ENCODE peak calls at places on chromosomes 16 and 17, in five cellular contexts. One of them, this sample, is unnamed.

GRCh38 chr16:13305019-13305755 is 403.8 kb downstream of the SHISA9 start:
- DNase-seq in mesendoderm: peak
- DNase-seq in neuronal stem cell: no peak
- DNase-seq in mesenchymal stem cell: no peak
- DNase-seq in IMR-90: no peak
- DNase-seq in this sample: no peak

GRCh38 chr17:31404028-31404949 is 12.8 kb downstream of the RAB11FIP4 start:
- DNase-seq in neuronal stem cell: no peak
- DNase-seq in mesenchymal stem cell: no peak
- DNase-seq in mesendoderm: no peak
- DNase-seq in IMR-90: no peak
- DNase-seq in this sample: no peak

GRCh38 chr16:920722-921121 is 50.1 kb downstream of the LMF1 start:
- DNase-seq in mesendoderm: no peak
- DNase-seq in neuronal stem cell: no peak
- DNase-seq in mesenchymal stem cell: peak
- DNase-seq in IMR-90: peak
- DNase-seq in this sample: no peak

GRCh38 chr17:64032081-64032480 is 11.6 kb upstream of the ICAM2 start:
- DNase-seq in IMR-90: peak
- DNase-seq in neuronal stem cell: no peak
- DNase-seq in mesenchymal stem cell: no peak
- DNase-seq in mesendoderm: peak
- DNase-seq in this sample: no peak

GRCh38 chr16:77408607-77409006 is 26.2 kb downstream of the ADAMTS18 start:
- DNase-seq in neuronal stem cell: no peak
- DNase-seq in mesendoderm: no peak
- DNase-seq in mesenchymal stem cell: no peak
- DNase-seq in IMR-90: no peak
- DNase-seq in this sample: no peak

GRCh38 chr17:7217113-7217987 is 2.3 kb downstream of the DLG4 start:
- DNase-seq in mesendoderm: peak
- DNase-seq in neuronal stem cell: no peak
- DNase-seq in IMR-90: peak
- DNase-seq in mesenchymal stem cell: peak
- DNase-seq in this sample: peak

GRCh38 chr17:208429-208828 is 27.0 kb upstream of the DOC2B start:
- DNase-seq in mesendoderm: no peak
- DNase-seq in neuronal stem cell: no peak
- DNase-seq in mesenchymal stem cell: no peak
- DNase-seq in IMR-90: no peak
- DNase-seq in this sample: no peak

GRCh38 chr17:80631142-80632045 is 86.8 kb downstream of the RPTOR start:
- DNase-seq in IMR-90: no peak
- DNase-seq in neuronal stem cell: no peak
- DNase-seq in mesenchymal stem cell: no peak
- DNase-seq in mesendoderm: no peak
- DNase-seq in this sample: no peak

GRCh38 chr16:10120953-10121352 is 61.3 kb downstream of the GRIN2A start:
- DNase-seq in mesenchymal stem cell: no peak
- DNase-seq in IMR-90: no peak
- DNase-seq in neuronal stem cell: no peak
- DNase-seq in mesendoderm: no peak
- DNase-seq in this sample: no peak

GRCh38 chr16:49740190-49740589 is 115.7 kb downstream of the ZNF423 start:
- DNase-seq in IMR-90: no peak
- DNase-seq in mesendoderm: no peak
- DNase-seq in neuronal stem cell: no peak
- DNase-seq in mesenchymal stem cell: no peak
- DNase-seq in this sample: no peak

GRCh38 chr16:2853531-2854073 is 4.4 kb downstream of the PRSS22 start:
- DNase-seq in neuronal stem cell: no peak
- DNase-seq in mesenchymal stem cell: no peak
- DNase-seq in IMR-90: no peak
- DNase-seq in mesendoderm: no peak
- DNase-seq in this sample: no peak

GRCh38 chr16:23410176-23410575 is 42.8 kb downstream of the COG7 start:
- DNase-seq in mesenchymal stem cell: no peak
- DNase-seq in mesendoderm: peak
- DNase-seq in neuronal stem cell: no peak
- DNase-seq in IMR-90: peak
- DNase-seq in this sample: no peak

GRCh38 chr16:1612320-1613111 is at the start of gene CRAMP1:
- DNase-seq in mesenchymal stem cell: peak
- DNase-seq in neuronal stem cell: peak
- DNase-seq in IMR-90: no peak
- DNase-seq in mesendoderm: peak
- DNase-seq in this sample: no peak

GRCh38 chr16:35687071-35687470 is 2227.7 kb downstream of the TP53TG3F start:
- DNase-seq in mesenchymal stem cell: no peak
- DNase-seq in IMR-90: no peak
- DNase-seq in mesendoderm: no peak
- DNase-seq in neuronal stem cell: no peak
- DNase-seq in this sample: no peak

GRCh38 chr17:6498798-6499540 is 54.7 kb downstream of the PIMREG start:
- DNase-seq in neuronal stem cell: no peak
- DNase-seq in mesendoderm: no peak
- DNase-seq in mesenchymal stem cell: no peak
- DNase-seq in IMR-90: no peak
- DNase-seq in this sample: no peak

GRCh38 chr16:12504312-12504711 is 299.4 kb downstream of the CPPED1 start:
- DNase-seq in IMR-90: peak
- DNase-seq in mesenchymal stem cell: no peak
- DNase-seq in mesendoderm: no peak
- DNase-seq in neuronal stem cell: no peak
- DNase-seq in this sample: no peak

GRCh38 chr17:37440424-37440823 is 33.7 kb downstream of the TADA2A start:
- DNase-seq in IMR-90: no peak
- DNase-seq in mesenchymal stem cell: no peak
- DNase-seq in neuronal stem cell: no peak
- DNase-seq in mesendoderm: peak
- DNase-seq in this sample: no peak

GRCh38 chr17:39359994-39360393 is 41.4 kb downstream of the FBXL20 start:
- DNase-seq in mesendoderm: no peak
- DNase-seq in neuronal stem cell: no peak
- DNase-seq in IMR-90: no peak
- DNase-seq in mesenchymal stem cell: no peak
- DNase-seq in this sample: no peak

GRCh38 chr16:17358846-17359245 is 111.9 kb downstream of the XYLT1 start:
- DNase-seq in IMR-90: no peak
- DNase-seq in mesenchymal stem cell: no peak
- DNase-seq in neuronal stem cell: no peak
- DNase-seq in mesendoderm: no peak
- DNase-seq in this sample: no peak

GRCh38 chr16:48489376-48489775 is 104.2 kb upstream of the SIAH1 start:
- DNase-seq in neuronal stem cell: no peak
- DNase-seq in mesenchymal stem cell: no peak
- DNase-seq in IMR-90: no peak
- DNase-seq in mesendoderm: no peak
- DNase-seq in this sample: no peak

GRCh38 chr17:31582151-31582907 is 190.9 kb downstream of the RAB11FIP4 start:
- DNase-seq in mesendoderm: no peak
- DNase-seq in neuronal stem cell: no peak
- DNase-seq in IMR-90: peak
- DNase-seq in mesenchymal stem cell: peak
- DNase-seq in this sample: no peak

GRCh38 chr17:70881093-70881492 is 711.8 kb downstream of the KCNJ2 start:
- DNase-seq in mesendoderm: no peak
- DNase-seq in mesenchymal stem cell: no peak
- DNase-seq in neuronal stem cell: no peak
- DNase-seq in IMR-90: no peak
- DNase-seq in this sample: no peak

GRCh38 chr16:80116711-80117110 is 424.1 kb upstream of the DYNLRB2 start:
- DNase-seq in neuronal stem cell: no peak
- DNase-seq in mesenchymal stem cell: no peak
- DNase-seq in mesendoderm: no peak
- DNase-seq in IMR-90: no peak
- DNase-seq in this sample: no peak

GRCh38 chr17:30906101-30906911 is at the start of gene TEFM:
- DNase-seq in IMR-90: peak
- DNase-seq in mesendoderm: peak
- DNase-seq in mesenchymal stem cell: peak
- DNase-seq in neuronal stem cell: peak
- DNase-seq in this sample: peak

GRCh38 chr17:66524848-66525247 is 222.4 kb downstream of the PRKCA start:
- DNase-seq in IMR-90: no peak
- DNase-seq in mesendoderm: no peak
- DNase-seq in mesenchymal stem cell: no peak
- DNase-seq in neuronal stem cell: no peak
- DNase-seq in this sample: no peak

GRCh38 chr16:64132686-64133085 is 989.2 kb downstream of the CDH11 start:
- DNase-seq in neuronal stem cell: no peak
- DNase-seq in mesendoderm: no peak
- DNase-seq in IMR-90: no peak
- DNase-seq in mesenchymal stem cell: no peak
- DNase-seq in this sample: no peak

GRCh38 chr16:83247767-83248372 is 559.9 kb upstream of the HSBP1 start:
- DNase-seq in mesenchymal stem cell: no peak
- DNase-seq in mesendoderm: no peak
- DNase-seq in IMR-90: no peak
- DNase-seq in neuronal stem cell: no peak
- DNase-seq in this sample: no peak

DNA sequence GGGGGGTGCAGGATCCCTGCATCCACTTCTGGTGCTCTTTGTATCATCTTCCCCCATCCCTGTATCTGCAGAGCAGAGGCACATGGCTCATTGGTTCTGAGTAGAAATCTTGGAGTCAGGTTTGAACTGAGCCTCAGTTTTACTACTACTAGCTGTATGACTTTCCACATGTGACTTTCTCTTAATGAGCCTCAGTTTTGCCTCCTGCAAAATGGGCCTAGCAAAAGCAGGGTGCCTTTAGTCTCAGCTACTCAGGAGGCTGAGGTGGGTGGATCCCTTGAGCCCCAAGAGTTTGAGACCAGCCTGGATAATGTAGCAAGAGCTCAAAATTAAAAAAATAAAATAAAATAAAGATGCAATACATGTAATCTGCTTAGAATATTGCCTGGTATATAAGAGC is 81.4 kb downstream of the SDR42E1 start:
- DNase-seq in mesenchymal stem cell: no peak
- DNase-seq in neuronal stem cell: no peak
- DNase-seq in mesendoderm: no peak
- DNase-seq in IMR-90: no peak
- DNase-seq in this sample: no peak
- H2BK5ac ChIP-seq in mesenchymal stem cell: no peak
- H2BK5ac ChIP-seq in neuronal stem cell: no peak
- H2BK5ac ChIP-seq in mesendoderm: no peak
- H2BK5ac ChIP-seq in IMR-90: no peak
- H2BK5ac ChIP-seq in this sample: no peak

GRCh38 chr16:87603684-87604571 is 1.6 kb downstream of the JPH3 start:
- DNase-seq in neuronal stem cell: no peak
- DNase-seq in mesendoderm: peak
- DNase-seq in IMR-90: no peak
- DNase-seq in mesenchymal stem cell: no peak
- DNase-seq in this sample: no peak

GRCh38 chr16:87601322-87602004 is 845 bp upstream of the JPH3 start:
- DNase-seq in mesendoderm: peak
- DNase-seq in mesenchymal stem cell: no peak
- DNase-seq in IMR-90: no peak
- DNase-seq in neuronal stem cell: no peak
- DNase-seq in this sample: no peak

GRCh38 chr16:87602005-87602790 is at the start of gene JPH3:
- DNase-seq in neuronal stem cell: peak
- DNase-seq in mesenchymal stem cell: no peak
- DNase-seq in mesendoderm: peak
- DNase-seq in IMR-90: no peak
- DNase-seq in this sample: peak

GRCh38 chr16:87604572-87605135 is 2.3 kb downstream of the JPH3 start:
- DNase-seq in mesendoderm: no peak
- DNase-seq in mesenchymal stem cell: no peak
- DNase-seq in neuronal stem cell: no peak
- DNase-seq in IMR-90: no peak
- DNase-seq in this sample: no peak

GRCh38 chr16:87602821-87603683 is 744 bp downstream of the JPH3 start:
- DNase-seq in mesendoderm: peak
- DNase-seq in neuronal stem cell: peak
- DNase-seq in mesenchymal stem cell: no peak
- DNase-seq in IMR-90: no peak
- DNase-seq in this sample: peak
- H3K23ac ChIP-seq in mesendoderm: peak
- H3K23ac ChIP-seq in neuronal stem cell: peak
- H3K23ac ChIP-seq in mesenchymal stem cell: peak
- H3K23ac ChIP-seq in IMR-90: no peak
- H3K23ac ChIP-seq in this sample: no peak

GRCh38 chr16:70717065-70717464 is 31.2 kb upstream of the MTSS2 start:
- DNase-seq in mesenchymal stem cell: no peak
- DNase-seq in IMR-90: no peak
- DNase-seq in neuronal stem cell: no peak
- DNase-seq in mesendoderm: no peak
- DNase-seq in this sample: no peak

GRCh38 chr16:70715113-70715711 is 29.4 kb upstream of the MTSS2 start:
- DNase-seq in mesendoderm: peak
- DNase-seq in mesenchymal stem cell: peak
- DNase-seq in IMR-90: peak
- DNase-seq in neuronal stem cell: no peak
- DNase-seq in this sample: no peak

GRCh38 chr16:70714526-70715112 is 28.8 kb upstream of the MTSS2 start:
- DNase-seq in IMR-90: no peak
- DNase-seq in neuronal stem cell: no peak
- DNase-seq in mesenchymal stem cell: no peak
- DNase-seq in mesendoderm: no peak
- DNase-seq in this sample: no peak

GRCh38 chr16:70717817-70718216 is 32.0 kb upstream of the MTSS2 start:
- DNase-seq in mesenchymal stem cell: no peak
- DNase-seq in IMR-90: no peak
- DNase-seq in mesendoderm: no peak
- DNase-seq in neuronal stem cell: no peak
- DNase-seq in this sample: no peak

GRCh38 chr16:70715860-70716357 is 30.1 kb upstream of the MTSS2 start:
- DNase-seq in mesenchymal stem cell: no peak
- DNase-seq in mesendoderm: no peak
- DNase-seq in neuronal stem cell: no peak
- DNase-seq in IMR-90: peak
- DNase-seq in this sample: no peak
- H2BK5ac ChIP-seq in mesenchymal stem cell: no peak
- H2BK5ac ChIP-seq in mesendoderm: no peak
- H2BK5ac ChIP-seq in neuronal stem cell: no peak
- H2BK5ac ChIP-seq in IMR-90: peak
- H2BK5ac ChIP-seq in this sample: no peak

GRCh38 chr17:59149051-59149450 is 5.9 kb downstream of the SKA2 start:
- DNase-seq in neuronal stem cell: no peak
- DNase-seq in mesenchymal stem cell: peak
- DNase-seq in mesendoderm: no peak
- DNase-seq in IMR-90: peak
- DNase-seq in this sample: no peak

GRCh38 chr17:59149841-59150511 is 5.0 kb downstream of the SKA2 start:
- DNase-seq in IMR-90: no peak
- DNase-seq in neuronal stem cell: no peak
- DNase-seq in mesenchymal stem cell: no peak
- DNase-seq in mesendoderm: no peak
- DNase-seq in this sample: no peak

GRCh38 chr17:59152925-59153324 is 2.1 kb downstream of the SKA2 start:
- DNase-seq in IMR-90: no peak
- DNase-seq in mesenchymal stem cell: no peak
- DNase-seq in neuronal stem cell: no peak
- DNase-seq in mesendoderm: no peak
- DNase-seq in this sample: no peak

GRCh38 chr17:59151591-59151990 is 3.4 kb downstream of the SKA2 start:
- DNase-seq in mesenchymal stem cell: peak
- DNase-seq in IMR-90: no peak
- DNase-seq in neuronal stem cell: no peak
- DNase-seq in mesendoderm: peak
- DNase-seq in this sample: no peak

GRCh38 chr17:59151007-59151406 is 4.0 kb downstream of the SKA2 start:
- DNase-seq in mesenchymal stem cell: no peak
- DNase-seq in neuronal stem cell: no peak
- DNase-seq in mesendoderm: no peak
- DNase-seq in IMR-90: peak
- DNase-seq in this sample: no peak
- H3K23ac ChIP-seq in mesenchymal stem cell: no peak
- H3K23ac ChIP-seq in neuronal stem cell: no peak
- H3K23ac ChIP-seq in mesendoderm: no peak
- H3K23ac ChIP-seq in IMR-90: peak
- H3K23ac ChIP-seq in this sample: no peak

This sample was measured in H1.